ENCODE peak calls at places on chromosomes 16 and 17, in five cellular contexts. G is tibial nerve; S is A549; Q is CD4-positive, CD25-positive, alpha-beta regulatory T cell; C is body of pancreas. Y is an unnamed sample. For H3K9me3 and H3K4me1, the result is how much of the 10 kb centered on the place peaks cover.

GRCh38 chr17:58677204-58677880 is 14.5 kb downstream of the TEX14 start:
- DNase-seq in G (no peak), S (peak), Q (no peak), C (no peak), Y (no peak)

GRCh38 chr16:87954361-87954760 is 3.1 kb downstream of the BANP start:
- DNase-seq in G (no peak), S (no peak), Q (no peak), C (peak), Y (no peak)

GRCh38 chr17:49528966-49529365 is 33.9 kb downstream of the NGFR start:
- DNase-seq in G (no peak), S (no peak), Q (no peak), C (no peak), Y (no peak)

GRCh38 chr17:66900126-66901010 is 64.1 kb upstream of the CACNG4 start:
- DNase-seq in G (no peak), S (peak), Q (no peak), C (no peak), Y (no peak)

GRCh38 chr16:54355251-54355650 is 68.7 kb upstream of the IRX3 start:
- DNase-seq in G (no peak), S (no peak), Q (no peak), C (no peak), Y (peak)

GRCh38 chr17:31390426-31390747 is 1.1 kb upstream of the RAB11FIP4 start:
- DNase-seq in G (no peak), S (no peak), Q (no peak), C (no peak), Y (no peak)

GRCh38 chr16:14302399-14303181 is 231.5 kb downstream of the MRTFB start:
- DNase-seq in G (no peak), S (peak), Q (no peak), C (peak), Y (peak)

GRCh38 chr17:74383140-74383539 is 15.8 kb downstream of the GPR142 start:
- DNase-seq in G (no peak), S (no peak), Q (no peak), C (no peak), Y (no peak)

GRCh38 chr16:67542464-67542863 is 13.8 kb downstream of the RIPOR1 start:
- DNase-seq in G (no peak), S (peak), Q (peak), C (peak), Y (no peak)

GRCh38 chr17:8326591-8327583 is 12.8 kb upstream of the ODF4 start:
- DNase-seq in G (peak), S (no peak), Q (peak), C (peak), Y (peak)

GRCh38 chr17:60060474-60060873 is 18.2 kb downstream of the HEATR6 start:
- DNase-seq in G (no peak), S (no peak), Q (no peak), C (no peak), Y (no peak)

GRCh38 chr16:11354733-11355574 is 9.7 kb downstream of the RMI2 start:
- DNase-seq in G (no peak), S (no peak), Q (peak), C (no peak), Y (peak)

GRCh38 chr16:72990003-72990521 is 57.9 kb downstream of the ZFHX3 start:
- DNase-seq in G (peak), S (no peak), Q (no peak), C (peak), Y (peak)

GRCh38 chr17:51995797-51996403 is 162.6 kb downstream of the CA10 start:
- DNase-seq in G (no peak), S (no peak), Q (no peak), C (no peak), Y (no peak)

GRCh38 chr17:27512511-27513346 is 56.5 kb downstream of the KSR1 start:
- DNase-seq in G (no peak), S (no peak), Q (no peak), C (no peak), Y (no peak)

GRCh38 chr16:85524630-85525463 is 88.3 kb upstream of the GSE1 start:
- DNase-seq in G (peak), S (peak), Q (no peak), C (peak), Y (no peak)

GRCh38 chr17:80263253-80264047 is 2.8 kb downstream of the RNF213 start:
- DNase-seq in G (peak), S (peak), Q (peak), C (peak), Y (peak)

GRCh38 chr17:48954300-48954755 is 9.7 kb upstream of the SNF8 start:
- DNase-seq in G (no peak), S (peak), Q (no peak), C (no peak), Y (peak)

GRCh38 chr17:34299918-34300600 is 14.5 kb downstream of the CCL11 start:
- DNase-seq in G (no peak), S (no peak), Q (no peak), C (no peak), Y (peak)

GRCh38 chr16:55392701-55393100 is 68.7 kb downstream of the IRX6 start:
- DNase-seq in G (no peak), S (no peak), Q (no peak), C (no peak), Y (no peak)

DNA sequence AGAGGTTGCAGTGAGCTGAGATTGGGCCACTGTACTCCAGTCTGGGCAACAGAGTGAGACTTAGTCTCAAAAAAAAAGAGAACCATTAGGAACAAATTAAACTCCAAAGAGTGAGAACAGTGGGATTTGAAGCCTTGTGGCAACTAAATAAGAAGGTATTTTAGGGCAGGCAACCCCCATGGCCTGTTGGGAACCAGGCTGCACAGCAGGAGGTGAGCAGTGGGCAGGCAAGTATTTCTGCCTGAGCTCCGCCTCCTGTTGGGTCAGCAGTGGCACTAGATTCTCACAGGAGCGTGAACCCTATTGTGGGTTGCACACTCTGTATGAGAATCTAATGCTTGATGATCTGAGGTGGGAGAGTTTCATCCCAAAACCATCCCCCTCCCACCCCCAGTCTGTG is 57.6 kb upstream of the MED9 start:
- DNase-seq in G (no peak), S (no peak), Q (no peak), C (no peak), Y (no peak)
- H3K27ac ChIP-seq in G (no peak), S (no peak), Q (no peak), C (no peak), Y (no peak)

GRCh38 chr16:62678796-62679195 is 642.6 kb upstream of the CDH8 start:
- DNase-seq in G (no peak), S (no peak), Q (no peak), C (no peak), Y (no peak)
- H3K9me3 ChIP-seq in G (under half), S (under half), Q (under half), C (under half), Y (under half)

DNA sequence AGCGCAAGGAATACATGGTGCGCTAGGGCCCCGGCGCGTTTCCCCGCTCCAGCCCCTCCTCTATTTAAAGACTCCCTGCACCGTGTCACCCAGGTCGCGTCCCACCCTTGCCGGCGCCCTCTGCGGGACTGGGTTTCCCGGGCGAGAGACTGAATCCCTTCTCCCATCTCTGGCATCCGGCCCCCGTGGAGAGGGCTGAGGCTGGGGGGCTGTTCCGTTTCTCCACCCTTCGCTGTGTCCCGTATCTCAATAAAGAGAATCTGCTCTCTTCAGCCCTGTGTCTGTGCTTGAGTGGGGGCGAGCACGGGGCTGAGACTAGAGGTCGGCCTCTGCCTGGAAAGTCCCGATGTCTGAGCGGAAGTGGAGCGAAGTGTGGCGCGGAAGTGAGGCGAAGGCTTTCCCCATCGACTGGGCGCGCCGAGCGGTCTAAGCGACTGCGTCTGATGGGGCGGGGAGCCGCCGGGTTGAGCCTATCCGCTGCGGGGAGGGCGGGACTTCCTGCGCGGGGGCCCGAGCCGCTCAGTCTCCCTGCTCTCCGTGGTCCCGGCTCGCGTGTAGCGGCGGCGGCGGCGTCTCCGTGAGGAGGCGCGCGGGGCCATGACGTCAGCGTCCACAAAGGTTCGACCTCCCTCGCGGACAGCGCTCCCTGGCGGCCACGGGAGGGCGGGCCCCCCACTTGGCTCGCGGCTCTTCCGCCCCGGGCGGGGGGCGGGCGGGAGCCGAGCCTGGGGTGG is 2.0 kb downstream of the RNASEK start:
- DNase-seq in G (peak), S (peak), Q (peak), C (peak), Y (peak)
- H3K4me1 ChIP-seq in G (under half), S (under half), Q (half or more), C (under half), Y (under half)

GRCh38 chr17:68760141-68760475 is 158.9 kb upstream of the FAM20A start:
- DNase-seq in G (no peak), S (no peak), Q (no peak), C (no peak), Y (no peak)

GRCh38 chr17:68762911-68763310 is 161.7 kb upstream of the FAM20A start:
- DNase-seq in G (no peak), S (no peak), Q (no peak), C (no peak), Y (no peak)

GRCh38 chr17:68763551-68763950 is 162.4 kb upstream of the FAM20A start:
- DNase-seq in G (no peak), S (no peak), Q (no peak), C (no peak), Y (no peak)

GRCh38 chr17:68759002-68759342 is 157.8 kb upstream of the FAM20A start:
- DNase-seq in G (no peak), S (no peak), Q (no peak), C (no peak), Y (no peak)

DNA sequence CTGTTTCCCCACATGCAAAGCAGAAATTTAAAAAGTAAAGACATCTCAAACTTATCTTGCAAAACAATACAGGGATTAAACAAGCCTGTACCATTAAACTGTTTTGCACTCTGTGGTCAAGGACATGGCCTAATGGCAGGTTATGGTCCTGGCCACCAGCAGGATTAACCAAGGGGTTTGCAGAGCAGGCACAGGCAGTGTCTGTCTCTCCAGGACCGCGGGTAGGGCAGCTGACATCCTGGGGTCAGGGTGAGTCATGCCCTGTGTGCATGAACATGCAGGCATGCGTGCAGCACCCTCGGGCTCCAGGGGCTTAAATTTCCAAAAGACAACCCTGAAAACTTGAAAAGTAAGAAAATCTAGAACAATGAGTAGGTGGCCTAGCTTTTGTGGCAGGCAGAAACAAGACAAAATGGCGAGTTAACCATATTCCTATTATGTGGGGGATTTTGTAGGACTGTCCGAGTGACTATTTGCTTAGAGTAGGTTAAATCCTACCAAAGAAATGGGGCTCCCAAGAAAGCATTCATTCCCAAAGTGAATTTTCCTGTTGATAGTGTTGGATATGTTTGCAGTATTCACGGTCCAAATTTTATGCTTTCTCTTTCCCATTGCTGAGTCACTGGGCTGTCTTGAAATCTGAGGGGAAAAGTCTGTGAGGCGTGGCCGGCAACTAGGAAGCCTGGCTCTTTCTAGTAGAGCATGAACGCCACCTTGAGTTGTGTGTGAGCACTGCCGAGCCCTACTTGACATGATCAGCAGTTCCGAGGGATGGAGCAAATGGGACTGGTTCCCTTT is 158.4 kb upstream of the FAM20A start:
- DNase-seq in G (peak), S (peak), Q (no peak), C (peak), Y (peak)
- H3K27ac ChIP-seq in G (peak), S (peak), Q (no peak), C (peak), Y (peak)

DNA sequence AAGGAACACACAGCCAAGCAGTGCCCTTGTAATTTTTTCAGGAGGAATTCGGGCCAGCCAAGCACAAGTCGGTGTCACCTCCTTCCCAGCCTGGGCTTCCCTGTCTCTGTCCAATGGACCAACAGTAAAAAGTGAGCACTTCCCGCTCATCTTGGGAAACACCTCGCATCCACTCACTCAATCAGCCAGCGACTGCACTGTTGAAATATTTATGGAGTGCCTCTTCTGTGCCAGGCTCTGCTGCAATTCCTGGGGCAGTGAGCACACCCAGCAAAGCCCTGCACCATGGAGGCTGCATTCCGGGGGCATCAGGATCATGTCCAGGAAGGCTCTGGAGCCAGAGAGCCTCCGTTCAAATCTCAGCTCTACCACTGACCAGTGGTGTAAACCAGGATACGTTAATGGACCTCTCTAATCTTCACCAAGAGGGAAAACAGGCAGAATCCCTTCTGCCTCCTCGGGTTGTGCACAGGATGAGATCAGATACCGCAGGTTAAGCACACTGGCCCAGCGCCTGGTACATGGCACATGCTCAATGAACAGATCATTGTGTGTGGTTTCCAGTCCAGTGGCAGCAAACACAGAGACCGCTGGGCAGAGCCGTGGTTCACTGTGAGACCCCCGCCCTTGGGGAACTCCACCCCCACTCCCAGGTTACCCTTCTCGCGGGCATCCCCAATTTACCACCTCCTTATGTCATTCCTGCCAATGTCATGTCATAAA is 194.3 kb downstream of the ZNF423 start:
- DNase-seq in G (no peak), S (no peak), Q (no peak), C (no peak), Y (no peak)
- H3K9me3 ChIP-seq in G (under half), S (under half), Q (under half), C (under half), Y (under half)

GRCh38 chr17:75388476-75389030 is 16.9 kb downstream of the GRB2 start:
- DNase-seq in G (no peak), S (no peak), Q (no peak), C (no peak), Y (no peak)
- H3K4me1 ChIP-seq in G (under half), S (under half), Q (under half), C (under half), Y (under half)